ENCODE peak calls at places on chromosomes 3 and 15, in four cellular contexts. G, E, F and S are unnamed samples.

GRCh38 chr3:53140575-53141467 is 10.6 kb upstream of the RFT1 start:
- DNase-seq in E (no peak), G (no peak), F (no peak), S (no peak)

GRCh38 chr15:67968564-67969440 is 85.3 kb upstream of the PIAS1 start:
- DNase-seq in F (no peak), G (no peak), E (no peak), S (peak; percentile 49)

GRCh38 chr15:40273428-40273827 is 9.4 kb downstream of the ANKRD63 start:
- DNase-seq in G (no peak), F (no peak), E (no peak), S (no peak)

GRCh38 chr3:149417174-149417573 is 39.7 kb upstream of the TM4SF1 start:
- DNase-seq in F (no peak), G (no peak), E (no peak), S (no peak)

GRCh38 chr3:63979093-63979492 is 44.2 kb downstream of the PSMD6 start:
- DNase-seq in F (no peak), E (no peak), G (peak; percentile 68), S (peak; percentile 68)

GRCh38 chr15:100592898-100593297 is 9.1 kb downstream of the LINS1 start:
- DNase-seq in E (no peak), F (no peak), G (no peak), S (no peak)

GRCh38 chr3:10419637-10420232 is 85.7 kb downstream of the ATP2B2 start:
- DNase-seq in E (no peak), F (peak; percentile 8), G (peak; percentile 27), S (no peak)

GRCh38 chr3:10647376-10647775 is 142.0 kb upstream of the ATP2B2 start:
- DNase-seq in F (no peak), E (no peak), G (no peak), S (no peak)

GRCh38 chr3:140883428-140883827 is 58.2 kb upstream of the SLC25A36 start:
- DNase-seq in G (no peak), F (no peak), E (no peak), S (no peak)

GRCh38 chr15:90679959-90680358 is 37.2 kb upstream of the BLM start:
- DNase-seq in G (no peak), E (no peak), F (no peak), S (no peak)

GRCh38 chr3:49165771-49166751 is at the start of gene CCDC71:
- DNase-seq in G (peak; percentile 72), F (peak; percentile 70), E (peak; percentile 81), S (peak; percentile 57)

GRCh38 chr3:183185696-183186095 is 23.2 kb upstream of the LAMP3 start:
- DNase-seq in F (peak; percentile 51), E (no peak), G (no peak), S (no peak)

GRCh38 chr3:65490132-65490531 is 548.6 kb downstream of the MAGI1 start:
- DNase-seq in F (no peak), E (no peak), G (no peak), S (no peak)

GRCh38 chr3:57281710-57282109 is 10.8 kb downstream of the ASB14 start:
- DNase-seq in G (no peak), E (no peak), F (no peak), S (no peak)